ENCODE peak calls at places on chromosome 22, in six cellular contexts. One of them, this sample, is unnamed.

GRCh38 chr22:46652081-46652929 is 32.1 kb downstream of the GRAMD4 start:
- DNase-seq in naive thymus-derived CD4-positive, alpha-beta T cell: no peak
- DNase-seq in substantia nigra: no peak
- DNase-seq in RWPE1: no peak
- DNase-seq in A172: no peak
- DNase-seq in NCI-H1105: no peak
- DNase-seq in this sample: no peak

GRCh38 chr22:45972091-45972867 is 4.7 kb downstream of the WNT7B start:
- DNase-seq in naive thymus-derived CD4-positive, alpha-beta T cell: no peak
- DNase-seq in substantia nigra: no peak
- DNase-seq in RWPE1: no peak
- DNase-seq in A172: no peak
- DNase-seq in NCI-H1105: no peak
- DNase-seq in this sample: no peak

GRCh38 chr22:33865248-33865647 is 55.0 kb downstream of the LARGE1 start:
- DNase-seq in naive thymus-derived CD4-positive, alpha-beta T cell: no peak
- DNase-seq in substantia nigra: no peak
- DNase-seq in RWPE1: no peak
- DNase-seq in A172: no peak
- DNase-seq in NCI-H1105: no peak
- DNase-seq in this sample: no peak

GRCh38 chr22:40499187-40499753 is 128.9 kb downstream of the SGSM3 start:
- DNase-seq in naive thymus-derived CD4-positive, alpha-beta T cell: no peak
- DNase-seq in substantia nigra: no peak
- DNase-seq in RWPE1: peak
- DNase-seq in A172: peak
- DNase-seq in NCI-H1105: no peak
- DNase-seq in this sample: no peak

GRCh38 chr22:47041201-47042115 is 279.0 kb downstream of the TBC1D22A start:
- DNase-seq in naive thymus-derived CD4-positive, alpha-beta T cell: no peak
- DNase-seq in substantia nigra: no peak
- DNase-seq in RWPE1: no peak
- DNase-seq in A172: no peak
- DNase-seq in NCI-H1105: no peak
- DNase-seq in this sample: no peak

GRCh38 chr22:37922177-37922576 is 16.1 kb downstream of the MICALL1 start:
- DNase-seq in naive thymus-derived CD4-positive, alpha-beta T cell: no peak
- DNase-seq in substantia nigra: no peak
- DNase-seq in RWPE1: no peak
- DNase-seq in A172: no peak
- DNase-seq in NCI-H1105: no peak
- DNase-seq in this sample: no peak

GRCh38 chr22:28208797-28209196 is 289.7 kb upstream of the PITPNB start:
- DNase-seq in naive thymus-derived CD4-positive, alpha-beta T cell: no peak
- DNase-seq in substantia nigra: no peak
- DNase-seq in RWPE1: no peak
- DNase-seq in A172: no peak
- DNase-seq in NCI-H1105: no peak
- DNase-seq in this sample: no peak

GRCh38 chr22:22593964-22594656 is 35.0 kb upstream of the PRAME start:
- DNase-seq in naive thymus-derived CD4-positive, alpha-beta T cell: peak
- DNase-seq in substantia nigra: no peak
- DNase-seq in RWPE1: no peak
- DNase-seq in A172: peak
- DNase-seq in NCI-H1105: peak
- DNase-seq in this sample: peak

GRCh38 chr22:26561756-26562417 is 28.0 kb downstream of the TPST2 start:
- DNase-seq in naive thymus-derived CD4-positive, alpha-beta T cell: no peak
- DNase-seq in substantia nigra: peak
- DNase-seq in RWPE1: no peak
- DNase-seq in A172: no peak
- DNase-seq in NCI-H1105: no peak
- DNase-seq in this sample: no peak

GRCh38 chr22:31947296-31947695 is 3.0 kb downstream of the YWHAH start:
- DNase-seq in naive thymus-derived CD4-positive, alpha-beta T cell: peak
- DNase-seq in substantia nigra: no peak
- DNase-seq in RWPE1: peak
- DNase-seq in A172: no peak
- DNase-seq in NCI-H1105: no peak
- DNase-seq in this sample: peak

This sample was measured in B cell.